ENCODE peak calls at places on chromosomes 12 and 14, in ten cellular contexts. P is A673, A is H1, Z is chondrocyte, R is ovary, T is GM10248, L is lung, I is uterus, V is cardiac fibroblast, N is Calu3. B is an unnamed sample.

GRCh38 chr12:57118711-57119271 is 7.6 kb upstream of the STAT6 start:
- DNase-seq in P (no peak), A (no peak), Z (no peak), R (no peak), T (no peak), L (no peak), I (no peak), V (no peak), N (no peak), B (no peak)

GRCh38 chr14:72643317-72643801 is 250.5 kb downstream of the DPF3 start:
- DNase-seq in P (peak), A (no peak), Z (no peak), R (no peak), T (no peak), L (no peak), I (no peak), V (peak), N (peak), B (no peak)

GRCh38 chr12:77667101-77667500 is 163.6 kb upstream of the NAV3 start:
- DNase-seq in P (no peak), A (no peak), Z (no peak), R (no peak), T (no peak), L (no peak), I (no peak), V (no peak), N (no peak), B (no peak)

GRCh38 chr14:74085828-74086227 is 1.1 kb downstream of the LIN52 start:
- DNase-seq in P (no peak), A (no peak), Z (no peak), R (no peak), T (peak), L (no peak), I (no peak), V (no peak), N (no peak), B (peak)

GRCh38 chr12:44362947-44363346 is 513.2 kb downstream of the NELL2 start:
- DNase-seq in P (no peak), A (no peak), Z (no peak), R (no peak), T (no peak), L (no peak), I (no peak), V (no peak), N (no peak), B (no peak)

GRCh38 chr12:32400114-32400672 is 835 bp downstream of the FGD4 start:
- DNase-seq in P (no peak), A (peak), Z (no peak), R (no peak), T (no peak), L (peak), I (no peak), V (no peak), N (no peak), B (no peak)

GRCh38 chr12:1575799-1576401 is 18.5 kb downstream of the FBXL14 start:
- DNase-seq in P (peak), A (no peak), Z (no peak), R (no peak), T (no peak), L (no peak), I (peak), V (peak), N (no peak), B (no peak)

GRCh38 chr12:31877884-31878283 is 81.3 kb upstream of the RESF1 start:
- DNase-seq in P (no peak), A (no peak), Z (no peak), R (no peak), T (no peak), L (no peak), I (no peak), V (no peak), N (no peak), B (no peak)

GRCh38 chr12:20601668-20602280 is 93.4 kb upstream of the SLCO1C1 start:
- DNase-seq in P (peak), A (no peak), Z (no peak), R (no peak), T (no peak), L (no peak), I (no peak), V (peak), N (no peak), B (peak)

GRCh38 chr14:73283592-73284379 is 46.5 kb downstream of the PAPLN start:
- DNase-seq in P (peak), A (no peak), Z (no peak), R (no peak), T (no peak), L (no peak), I (no peak), V (peak), N (no peak), B (no peak)

GRCh38 chr12:6553051-6553868 is 2.6 kb downstream of the IFFO1 start:
- DNase-seq in P (peak), A (no peak), Z (no peak), R (no peak), T (no peak), L (no peak), I (peak), V (peak), N (no peak), B (no peak)

DNA sequence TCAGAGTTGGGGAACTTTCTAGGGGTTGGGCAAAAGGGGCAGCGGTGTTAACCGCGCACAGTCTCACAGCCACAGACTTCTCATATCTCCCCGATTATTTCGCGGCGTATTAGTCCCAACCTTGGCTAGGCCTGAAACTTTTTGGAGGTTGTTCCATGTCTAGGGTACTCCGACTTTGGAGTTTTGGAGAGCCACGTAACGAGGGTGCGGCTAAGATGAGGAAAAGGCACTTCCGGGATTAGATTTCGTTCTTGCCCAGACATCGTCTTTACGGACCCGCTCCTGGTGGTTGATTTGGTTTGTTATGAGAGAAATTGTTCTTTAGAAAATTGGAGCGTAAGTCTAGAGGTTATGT is 513 bp downstream of the CCNK start:
- DNase-seq in P (peak), A (no peak), Z (no peak), R (no peak), T (no peak), L (no peak), I (no peak), V (peak), N (peak), B (no peak)
- TF ChIP-seq CTCF in P (no peak), A (no peak), Z (no peak), R (no peak), T (no peak), L (no peak), I (no peak), V (no peak), N (no peak), B (no peak)

GRCh38 chr12:45464699-45465098 is 248.8 kb downstream of the ANO6 start:
- DNase-seq in P (peak), A (no peak), Z (no peak), R (no peak), T (no peak), L (no peak), I (no peak), V (peak), N (peak), B (no peak)
- TF ChIP-seq CTCF in P (peak), A (peak), Z (peak), R (no peak), T (no peak), L (no peak), I (no peak), V (no peak), N (no peak), B (no peak)

DNA sequence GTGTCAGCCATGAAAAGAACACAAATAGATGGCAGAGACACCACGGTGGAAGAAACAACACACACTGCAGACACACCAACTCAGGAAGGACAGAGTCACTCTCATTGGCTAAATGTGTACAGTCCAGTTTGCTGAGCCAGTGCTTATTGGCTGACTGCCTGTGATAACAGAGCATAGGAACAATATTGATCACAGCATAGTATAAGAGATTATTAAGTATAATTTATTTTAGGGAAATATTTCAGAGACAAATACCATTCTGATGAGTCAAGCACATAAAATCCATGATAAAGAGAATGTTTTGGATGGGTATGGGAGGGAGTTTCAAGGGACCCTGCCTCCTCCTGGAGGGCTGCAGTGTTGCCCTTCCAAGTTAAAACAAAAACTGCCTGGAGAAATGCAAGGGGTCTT is 50.9 kb downstream of the BTG1 start:
- DNase-seq in P (no peak), A (no peak), Z (no peak), R (no peak), T (no peak), L (no peak), I (no peak), V (no peak), N (no peak), B (no peak)
- TF ChIP-seq CTCF in P (no peak), A (peak), Z (peak), R (no peak), T (no peak), L (no peak), I (no peak), V (no peak), N (no peak), B (no peak)

DNA sequence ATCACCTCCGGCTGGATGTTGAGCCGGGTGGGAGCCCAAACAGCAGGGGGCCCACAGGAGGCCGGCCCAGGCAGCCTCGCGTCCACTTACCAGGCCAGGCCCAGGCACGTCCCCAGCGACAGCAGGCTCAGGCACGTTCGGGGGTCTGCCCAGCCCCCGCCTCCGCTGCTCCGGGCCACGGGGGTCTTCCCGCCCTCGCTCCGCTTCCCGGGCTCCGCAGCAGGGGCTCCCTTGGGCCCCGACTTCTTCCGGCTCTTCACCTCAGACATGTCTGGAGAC is 216 bp downstream of the IKBIP start:
- DNase-seq in P (no peak), A (no peak), Z (peak), R (no peak), T (no peak), L (no peak), I (no peak), V (no peak), N (no peak), B (peak)
- TF ChIP-seq CTCF in P (peak), A (no peak), Z (peak), R (peak), T (no peak), L (no peak), I (no peak), V (no peak), N (no peak), B (no peak)

GRCh38 chr12:93079271-93079670 is 150.2 kb upstream of the EEA1 start:
- DNase-seq in P (no peak), A (no peak), Z (no peak), R (no peak), T (no peak), L (no peak), I (no peak), V (no peak), N (no peak), B (no peak)
- TF ChIP-seq CTCF in P (no peak), A (no peak), Z (no peak), R (no peak), T (no peak), L (no peak), I (no peak), V (no peak), N (no peak), B (no peak)

B was measured in GM13977.